ENCODE peak calls at places on chromosomes 6 and 20, in five cellular contexts. R is AG10803, E is cardiac fibroblast, N is foreskin fibroblast, C is PC-9. M is an unnamed sample.
A peak's percentile ranks its signal among the peaks of the same experiment; 100 is the strongest.

GRCh38 chr6:154962751-154963150 is 32.4 kb upstream of the TIAM2 start:
- DNase-seq in N (peak; percentile 84), E (peak; percentile 82), C (no peak), R (peak; percentile 81), M (no peak)

GRCh38 chr20:20079102-20079784 is 26.9 kb downstream of the CFAP61 start:
- DNase-seq in R (no peak), N (no peak), C (no peak), E (no peak), M (no peak)

GRCh38 chr6:148401581-148401980 is 58.9 kb downstream of the SASH1 start:
- DNase-seq in C (no peak), E (no peak), R (peak; percentile 57), N (no peak), M (no peak)

GRCh38 chr6:104940238-104940880 is 16.5 kb upstream of the LIN28B start:
- DNase-seq in E (no peak), C (no peak), N (peak; percentile 9), R (no peak), M (no peak)

GRCh38 chr20:31567380-31567720 is 37.7 kb upstream of the ID1 start:
- DNase-seq in E (no peak), R (no peak), C (no peak), N (no peak), M (no peak)

GRCh38 chr6:96862560-96862959 is 25.3 kb upstream of the GPR63 start:
- DNase-seq in R (no peak), C (no peak), N (no peak), E (no peak), M (no peak)

GRCh38 chr20:4782373-4782772 is 60.7 kb downstream of the PRND start:
- DNase-seq in C (no peak), R (no peak), E (no peak), N (no peak), M (no peak)

GRCh38 chr6:80771941-80772340 is 665.5 kb downstream of the BCKDHB start:
- DNase-seq in R (peak; percentile 23), C (peak; percentile 1), N (peak; percentile 53), E (peak; percentile 57), M (no peak)

GRCh38 chr20:37987602-37988290 is 45.5 kb downstream of the TTI1 start:
- DNase-seq in E (no peak), R (no peak), N (no peak), C (no peak), M (no peak)

GRCh38 chr6:69331886-69332285 is 464.9 kb downstream of the LMBRD1 start:
- DNase-seq in E (no peak), N (no peak), R (no peak), C (no peak), M (no peak)

GRCh38 chr20:40156600-40157307 is 532.3 kb downstream of the MAFB start:
- DNase-seq in R (no peak), N (no peak), E (no peak), C (no peak), M (no peak)

GRCh38 chr6:24951831-24952299 is 16.1 kb upstream of the RIPOR2 start:
- DNase-seq in N (no peak), C (no peak), E (no peak), R (no peak), M (peak; percentile 82)

GRCh38 chr20:1761116-1761515 is 103.5 kb upstream of the SIRPG start:
- DNase-seq in R (peak; percentile 86), C (peak; percentile 34), E (peak; percentile 68), N (peak; percentile 84), M (no peak)

GRCh38 chr6:147283460-147283859 is 79.2 kb downstream of the STXBP5 start:
- DNase-seq in N (peak; percentile 63), E (peak; percentile 34), R (peak; percentile 73), C (no peak), M (no peak)

GRCh38 chr6:16973545-16974386 is 128.1 kb upstream of the STMND1 start:
- DNase-seq in E (no peak), N (no peak), R (no peak), C (no peak), M (no peak)

GRCh38 chr6:168956884-168957730 is 296.5 kb downstream of the THBS2 start:
- DNase-seq in C (peak; percentile 12), E (peak; percentile 90), N (peak; percentile 95), R (peak; percentile 88), M (peak; percentile 28)

GRCh38 chr6:143575440-143575839 is 63.9 kb upstream of the FUCA2 start:
- DNase-seq in C (peak; percentile 48), R (peak; percentile 87), E (peak; percentile 92), N (peak; percentile 88), M (peak; percentile 77)

GRCh38 chr20:46035713-46036112 is 6.7 kb downstream of the SLC12A5 start:
- DNase-seq in E (no peak), C (no peak), R (no peak), N (no peak), M (no peak)

GRCh38 chr6:32148289-32148688 is 3.5 kb downstream of the PRRT1 start:
- DNase-seq in R (no peak), E (no peak), N (no peak), C (no peak), M (no peak)

GRCh38 chr6:107323133-107323785 is 136.1 kb downstream of the PDSS2 start:
- DNase-seq in R (peak; percentile 23), N (peak; percentile 92), C (no peak), E (peak; percentile 65), M (no peak)

GRCh38 chr6:4861564-4861963 is 85.4 kb downstream of the CDYL start:
- DNase-seq in N (no peak), E (no peak), C (no peak), R (no peak), M (no peak)

GRCh38 chr6:28587746-28588075 is 62.0 kb downstream of the GPX5 start:
- DNase-seq in E (peak; percentile 20), C (no peak), N (peak; percentile 32), R (no peak), M (no peak)

GRCh38 chr6:34339432-34339831 is 53.0 kb downstream of the NUDT3 start:
- DNase-seq in N (no peak), E (no peak), C (no peak), R (no peak), M (no peak)

GRCh38 chr20:21523895-21524294 is 10.0 kb upstream of the NKX2-2 start:
- DNase-seq in E (no peak), C (no peak), N (no peak), R (no peak), M (no peak)

GRCh38 chr20:21521596-21522478 is 8.0 kb upstream of the NKX2-2 start:
- DNase-seq in R (no peak), C (no peak), N (no peak), E (no peak), M (no peak)

GRCh38 chr20:21522479-21523397 is 8.9 kb upstream of the NKX2-2 start:
- DNase-seq in C (no peak), E (no peak), N (no peak), R (no peak), M (no peak)

GRCh38 chr20:21520702-21521595 is 7.1 kb upstream of the NKX2-2 start:
- DNase-seq in R (peak; percentile 15), C (no peak), E (peak; percentile 34), N (peak; percentile 42), M (no peak)

DNA sequence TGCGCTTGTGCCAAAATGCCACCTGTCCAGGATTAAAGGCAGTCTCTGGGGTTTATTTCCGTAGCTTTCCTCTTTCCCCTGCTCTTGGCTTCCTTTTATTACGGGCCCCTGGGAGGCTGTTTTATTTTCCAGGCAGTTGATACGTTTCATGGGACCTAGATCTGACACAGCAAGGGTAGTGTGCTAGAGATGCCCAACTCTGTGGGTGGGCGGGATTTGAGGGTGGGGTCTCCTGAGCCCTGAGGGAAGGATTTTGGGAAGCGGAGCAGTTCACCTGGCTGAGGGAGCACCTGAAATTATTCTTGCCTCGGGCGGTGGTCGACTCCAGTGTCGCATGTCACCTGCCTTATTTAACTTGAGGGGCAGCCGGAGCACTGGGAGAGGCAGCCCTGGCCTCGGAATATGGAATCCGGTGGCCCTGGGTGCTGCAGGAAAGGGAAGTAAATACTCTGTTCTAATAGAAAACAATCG is 9.6 kb upstream of the NKX2-2 start:
- DNase-seq in R (no peak), E (no peak), C (no peak), N (no peak), M (no peak)
- H3K4me3 ChIP-seq in R (no peak overlapping the region), E (no peak overlapping the region), C (no peak overlapping the region), N (no peak overlapping the region), M (no peak overlapping the region)

GRCh38 chr20:58614366-58614765 is 36.7 kb upstream of the STX16 start:
- DNase-seq in N (no peak), E (no peak), C (no peak), R (no peak), M (no peak)
- H3K4me3 ChIP-seq in N (no peak overlapping the region), E (no peak overlapping the region), C (no peak overlapping the region), R (no peak overlapping the region), M (no peak overlapping the region)

GRCh38 chr6:136989591-136990578 is 54.9 kb downstream of the IL20RA start:
- DNase-seq in C (peak; percentile 30), E (no peak), N (peak; percentile 32), R (no peak), M (no peak)
- H3K4me3 ChIP-seq in C (peak overlapping the region; percentile 57), E (peak overlapping the region; percentile 27), N (peak overlapping the region; percentile 43), R (peak overlapping the region; percentile 48), M (no peak overlapping the region)

GRCh38 chr20:62824476-62825287 is 7.8 kb downstream of the COL9A3 start:
- DNase-seq in C (peak; percentile 67), E (no peak), N (peak; percentile 50), R (no peak), M (peak; percentile 48)

GRCh38 chr20:62826646-62827322 is 9.9 kb downstream of the COL9A3 start:
- DNase-seq in C (no peak), E (no peak), R (no peak), N (no peak), M (no peak)

GRCh38 chr20:62823688-62824475 is 7.0 kb downstream of the COL9A3 start:
- DNase-seq in E (no peak), R (no peak), C (no peak), N (no peak), M (no peak)

GRCh38 chr20:62825994-62826645 is 9.3 kb downstream of the COL9A3 start:
- DNase-seq in N (no peak), C (no peak), E (no peak), R (no peak), M (no peak)

GRCh38 chr20:62825288-62825993 is 8.6 kb downstream of the COL9A3 start:
- DNase-seq in N (no peak), C (no peak), R (no peak), E (no peak), M (no peak)
- H3K4me3 ChIP-seq in N (no peak overlapping the region), C (no peak overlapping the region), R (no peak overlapping the region), E (no peak overlapping the region), M (no peak overlapping the region)

DNA sequence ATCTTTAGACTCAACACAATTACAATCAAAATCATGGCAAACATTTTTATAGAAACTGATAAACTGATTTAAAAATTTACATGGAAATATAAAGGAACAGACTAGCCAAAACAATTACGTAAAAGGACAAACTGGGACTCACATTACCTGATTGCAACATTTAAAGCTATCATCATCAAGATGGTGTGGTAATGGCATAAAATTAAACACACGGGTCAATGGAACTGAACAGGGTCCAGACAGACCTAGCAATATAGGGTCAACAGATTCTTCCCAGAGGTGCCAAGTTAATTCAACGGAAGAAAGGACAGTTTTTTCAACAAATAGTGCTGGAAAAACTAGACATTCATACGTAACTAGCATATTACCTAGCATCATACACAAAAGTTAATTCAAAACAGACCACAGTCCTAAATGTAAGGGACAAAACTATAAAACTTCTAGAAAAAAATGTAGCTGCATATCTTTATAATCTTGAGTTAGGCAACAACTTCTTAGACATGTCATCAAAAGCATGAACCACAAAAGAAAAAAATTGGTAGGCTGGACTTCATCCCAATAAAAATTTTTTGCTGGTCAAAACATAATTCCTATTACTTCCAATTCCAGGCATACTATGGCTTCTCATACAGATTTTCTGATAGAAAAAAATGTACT is 147.4 kb upstream of the BEND6 start:
- DNase-seq in N (no peak), E (no peak), R (peak; percentile 25), C (no peak), M (no peak)
- H3K4me3 ChIP-seq in N (no peak overlapping the region), E (no peak overlapping the region), R (no peak overlapping the region), C (no peak overlapping the region), M (no peak overlapping the region)